ENCODE peak calls at places on chromosomes 7 and 10, in seven cellular contexts. X is lower leg skin, G is heart left ventricle, C is tibial nerve, J is ovary, L is fibroblast of the aortic adventitia, V is endodermal cell. B is an unnamed sample.

GRCh38 chr7:118080947-118081346 is 103.0 kb upstream of the LSM8 start:
- DNase-seq in C (no peak), X (peak), J (no peak), L (peak), G (no peak), V (peak), B (peak)

GRCh38 chr7:124662937-124663336 is 102.7 kb downstream of the GPR37 start:
- DNase-seq in C (no peak), V (no peak), L (no peak), G (no peak), J (no peak), X (no peak), B (no peak)

GRCh38 chr7:134320201-134320600 is 3.5 kb upstream of the SLC35B4 start:
- DNase-seq in L (no peak), J (no peak), C (no peak), G (no peak), V (no peak), X (no peak), B (no peak)

GRCh38 chr7:125430013-125430412 is 500.4 kb upstream of the POT1 start:
- DNase-seq in V (peak), G (no peak), C (no peak), X (no peak), L (no peak), J (no peak), B (no peak)

GRCh38 chr7:17962652-17963051 is 22.4 kb upstream of the SNX13 start:
- DNase-seq in L (no peak), G (no peak), X (no peak), C (no peak), V (no peak), J (no peak), B (no peak)

GRCh38 chr10:52232561-52233350 is 81.3 kb upstream of the DKK1 start:
- DNase-seq in X (no peak), J (no peak), L (no peak), G (no peak), C (no peak), V (no peak), B (no peak)

GRCh38 chr7:27051451-27051850 is 44.3 kb downstream of the HOXA1 start:
- DNase-seq in C (no peak), X (no peak), J (no peak), L (peak), V (no peak), G (no peak), B (peak)

GRCh38 chr7:19405546-19405945 is 260.3 kb upstream of the FERD3L start:
- DNase-seq in G (no peak), X (no peak), V (no peak), C (no peak), J (no peak), L (peak), B (peak)

GRCh38 chr10:52820316-52820715 is 47.7 kb upstream of the MBL2 start:
- DNase-seq in V (no peak), X (no peak), G (no peak), J (no peak), C (no peak), L (no peak), B (no peak)

GRCh38 chr7:134515569-134516468 is 11.5 kb upstream of the AKR1B10 start:
- DNase-seq in G (no peak), V (no peak), C (no peak), L (peak), J (no peak), X (no peak), B (peak)

GRCh38 chr10:20970708-20971107 is 73.6 kb upstream of the NEBL start:
- DNase-seq in C (no peak), J (no peak), G (no peak), L (no peak), V (no peak), X (no peak), B (no peak)

GRCh38 chr10:61100882-61101281 is 156.9 kb upstream of the RHOBTB1 start:
- DNase-seq in C (no peak), V (no peak), J (no peak), G (no peak), L (no peak), X (no peak), B (no peak)

GRCh38 chr7:36794689-36795088 is 70.4 kb upstream of the AOAH start:
- DNase-seq in L (no peak), X (no peak), G (no peak), V (peak), C (no peak), J (no peak), B (no peak)

GRCh38 chr7:42763137-42763551 is 148.7 kb downstream of the C7orf25 start:
- DNase-seq in J (no peak), L (no peak), G (no peak), V (no peak), X (no peak), C (no peak), B (no peak)

GRCh38 chr10:109480836-109481235 is 442.5 kb downstream of the XPNPEP1 start:
- DNase-seq in L (peak), C (no peak), J (no peak), G (no peak), X (no peak), V (no peak), B (no peak)

GRCh38 chr7:149490083-149490482 is 7.5 kb downstream of the ZNF746 start:
- DNase-seq in X (no peak), C (no peak), G (no peak), L (no peak), J (no peak), V (no peak), B (no peak)

GRCh38 chr10:30371954-30372353 is 22.9 kb upstream of the MTPAP start:
- DNase-seq in L (no peak), J (no peak), X (no peak), G (no peak), C (no peak), V (no peak), B (no peak)

GRCh38 chr7:131188367-131189339 is 139.0 kb upstream of the MKLN1 start:
- DNase-seq in G (no peak), J (no peak), L (peak), V (peak), X (peak), C (no peak), B (peak)

GRCh38 chr7:98209166-98209920 is 1.9 kb upstream of the BHLHA15 start:
- DNase-seq in V (no peak), C (peak), L (no peak), J (no peak), G (no peak), X (no peak), B (no peak)

GRCh38 chr7:140062118-140062527 is 628 bp downstream of the PARP12 start:
- DNase-seq in X (no peak), G (peak), L (no peak), J (peak), C (no peak), V (peak), B (no peak)

GRCh38 chr7:129535896-129536295 is 33.6 kb downstream of the SMKR1 start:
- DNase-seq in L (no peak), X (no peak), G (no peak), C (no peak), V (no peak), J (no peak), B (no peak)

GRCh38 chr7:67962863-67963262 is 966.2 kb downstream of the TYW1 start:
- DNase-seq in X (no peak), C (no peak), L (no peak), J (no peak), V (no peak), G (no peak), B (no peak)

GRCh38 chr7:130912086-130912909 is 178.3 kb upstream of the KLF14 start:
- DNase-seq in J (no peak), G (no peak), C (no peak), V (no peak), X (no peak), L (peak), B (peak)

GRCh38 chr10:73593110-73593509 is 2.0 kb upstream of the USP54 start:
- DNase-seq in X (no peak), V (no peak), C (no peak), G (no peak), L (no peak), J (no peak), B (no peak)

GRCh38 chr7:150406565-150407421 is 27.7 kb downstream of the ZNF775 start:
- DNase-seq in V (no peak), X (no peak), C (no peak), L (peak), G (peak), J (peak), B (no peak)

GRCh38 chr7:36058020-36058592 is 94.9 kb upstream of the EEPD1 start:
- DNase-seq in C (no peak), G (no peak), X (no peak), L (no peak), J (no peak), V (peak), B (no peak)

GRCh38 chr10:3911241-3911640 is 126.2 kb upstream of the KLF6 start:
- DNase-seq in V (no peak), X (no peak), J (no peak), G (no peak), C (no peak), L (no peak), B (no peak)
- H3K4me3 ChIP-seq in V (no peak), X (no peak), J (no peak), G (no peak), C (no peak), L (no peak), B (no peak)

GRCh38 chr10:118955531-118956252 is 73.8 kb upstream of the NANOS1 start:
- DNase-seq in G (no peak), C (no peak), J (no peak), L (peak), X (no peak), V (peak), B (no peak)
- TF ChIP-seq CTCF in G (no peak), C (no peak), J (no peak), L (peak), X (no peak), V (peak), B (no peak)

DNA sequence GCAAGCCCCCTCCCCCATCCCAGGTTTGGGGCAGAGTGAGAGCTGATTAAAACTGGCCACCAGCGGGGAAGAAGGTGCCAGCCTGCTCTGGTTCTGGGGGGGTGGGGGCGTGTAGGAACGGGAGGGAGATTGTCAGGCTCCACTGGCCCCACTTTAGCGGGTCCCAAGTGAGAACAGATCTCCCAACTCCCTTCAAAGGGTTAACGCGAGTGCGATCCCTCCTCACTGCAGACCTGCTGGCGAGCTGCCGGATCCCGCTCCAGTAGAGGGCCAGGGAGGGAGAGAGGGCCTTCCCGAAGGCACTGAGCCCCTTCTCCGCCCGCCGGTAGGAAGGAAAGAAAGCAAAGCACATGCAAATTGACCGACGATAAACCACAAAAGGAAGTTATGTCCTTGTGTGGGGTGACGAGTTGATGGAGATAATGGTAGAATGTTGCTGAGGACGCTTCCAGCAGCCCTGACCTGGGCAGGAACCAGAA is 1.3 kb downstream of the NRG3 start:
- DNase-seq in C (no peak), L (no peak), J (no peak), G (no peak), X (no peak), V (peak), B (no peak)
- H3K4me3 ChIP-seq in C (no peak), L (no peak), J (no peak), G (peak), X (no peak), V (peak), B (no peak)

GRCh38 chr7:151490706-151491105 is 29.0 kb downstream of the RHEB start:
- DNase-seq in L (no peak), X (no peak), C (no peak), V (no peak), J (no peak), G (no peak), B (no peak)

GRCh38 chr7:151489498-151489897 is 30.2 kb downstream of the RHEB start:
- DNase-seq in V (no peak), C (no peak), G (no peak), J (no peak), L (no peak), X (no peak), B (no peak)

GRCh38 chr7:151493083-151493482 is 26.6 kb downstream of the RHEB start:
- DNase-seq in L (no peak), J (no peak), G (no peak), C (no peak), V (no peak), X (no peak), B (no peak)

GRCh38 chr7:151494569-151495284 is 25.0 kb downstream of the RHEB start:
- DNase-seq in C (no peak), L (no peak), J (no peak), G (no peak), X (no peak), V (no peak), B (no peak)

GRCh38 chr7:151491859-151492258 is 27.8 kb downstream of the RHEB start:
- DNase-seq in V (no peak), L (peak), X (no peak), C (no peak), J (no peak), G (no peak), B (peak)
- TF ChIP-seq CTCF in V (no peak), L (no peak), X (no peak), C (no peak), J (no peak), G (no peak), B (no peak)

GRCh38 chr10:118394557-118395194 is 52.6 kb upstream of the FAM204A start:
- DNase-seq in L (no peak), V (no peak), J (no peak), G (no peak), C (no peak), X (no peak), B (no peak)

GRCh38 chr10:118397391-118397790 is 55.3 kb upstream of the FAM204A start:
- DNase-seq in C (no peak), V (no peak), G (no peak), X (no peak), L (no peak), J (no peak), B (no peak)

GRCh38 chr10:118401708-118402107 is 59.6 kb upstream of the FAM204A start:
- DNase-seq in G (no peak), L (no peak), C (no peak), J (no peak), V (no peak), X (no peak), B (no peak)

GRCh38 chr10:118395919-118396318 is 53.8 kb upstream of the FAM204A start:
- DNase-seq in C (no peak), G (no peak), L (no peak), X (no peak), J (no peak), V (no peak), B (no peak)
- H3K4me3 ChIP-seq in C (no peak), G (no peak), L (no peak), X (no peak), J (no peak), V (no peak), B (no peak)

GRCh38 chr7:1569833-1570632 is at the start of gene PSMG3:
- DNase-seq in V (peak), L (peak), G (peak), C (peak), X (peak), J (peak), B (peak)

GRCh38 chr7:1567893-1568292 is 1.9 kb downstream of the PSMG3 start:
- DNase-seq in G (no peak), C (no peak), V (no peak), X (peak), J (no peak), L (peak), B (peak)

GRCh38 chr7:1571261-1571650 is 1.4 kb upstream of the PSMG3 start:
- DNase-seq in J (no peak), V (no peak), C (no peak), G (no peak), X (no peak), L (peak), B (peak)

GRCh38 chr7:1569016-1569415 is 816 bp downstream of the PSMG3 start:
- DNase-seq in G (no peak), C (no peak), V (no peak), L (peak), J (no peak), X (no peak), B (peak)

DNA sequence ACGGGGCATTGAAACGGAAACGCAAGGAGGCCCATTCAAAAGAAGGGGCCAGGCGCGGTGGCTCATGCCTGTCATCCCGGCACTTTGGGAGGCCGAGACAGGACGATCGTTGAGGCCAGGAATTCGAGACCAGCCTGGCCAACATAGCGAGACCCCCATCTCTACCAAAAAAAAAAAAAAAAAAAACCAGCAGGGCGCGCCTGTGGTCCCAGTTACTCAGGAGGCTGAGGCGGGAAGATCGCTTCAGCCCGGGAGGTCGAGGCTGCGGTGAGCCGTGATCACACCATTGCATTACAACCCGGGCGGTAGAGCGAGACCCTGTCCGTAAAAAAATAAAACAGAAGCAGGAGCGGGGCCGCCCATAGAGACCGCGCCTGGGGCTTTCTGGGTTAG is 396 bp downstream of the PSMG3 start:
- DNase-seq in C (no peak), J (no peak), V (no peak), X (no peak), L (no peak), G (no peak), B (no peak)
- TF ChIP-seq CTCF in C (no peak), J (no peak), V (no peak), X (no peak), L (no peak), G (no peak), B (no peak)

DNA sequence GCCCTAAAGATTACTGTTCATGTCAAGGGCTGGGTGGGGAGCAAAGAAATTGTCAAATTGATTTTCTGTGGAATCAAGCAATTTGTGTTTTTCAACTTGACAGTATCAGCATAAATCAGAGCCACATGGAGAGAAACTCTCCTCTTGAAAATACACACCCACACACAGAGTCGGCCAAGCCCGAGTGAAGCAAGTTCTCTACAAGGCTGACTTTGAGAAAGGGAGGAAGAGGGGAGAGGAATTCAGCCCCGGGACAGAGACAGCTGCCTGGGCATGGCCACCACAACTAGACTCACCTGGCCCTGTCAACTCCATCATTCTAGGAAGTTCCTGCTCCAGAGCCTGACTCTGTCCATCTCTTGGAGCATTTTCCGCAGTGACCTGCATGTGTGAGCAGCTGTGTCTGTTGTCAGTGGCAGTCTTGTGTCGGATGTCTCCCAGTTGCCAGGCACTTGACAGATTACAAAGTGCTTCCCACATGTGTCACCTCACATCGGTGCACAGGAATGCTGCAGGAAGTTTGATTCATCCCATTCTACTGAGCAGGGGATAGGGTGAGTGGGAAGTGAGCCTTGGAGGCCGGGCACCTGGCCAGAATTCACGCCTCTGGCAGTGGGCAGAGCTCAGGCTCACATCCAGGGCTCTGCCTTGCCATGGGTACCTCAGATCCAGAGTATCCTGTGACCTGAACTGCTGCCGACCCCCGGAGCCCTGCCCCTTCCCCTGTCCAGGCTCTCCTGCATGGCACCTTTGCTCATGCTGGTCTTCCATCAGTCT is 37.9 kb downstream of the ADAM12 start:
- DNase-seq in X (no peak), L (peak), V (no peak), J (no peak), C (no peak), G (no peak), B (peak)
- H3K4me3 ChIP-seq in X (no peak), L (no peak), V (no peak), J (no peak), C (no peak), G (no peak), B (no peak)

GRCh38 chr7:7641129-7641663 is 644 bp downstream of the UMAD1 start:
- DNase-seq in V (no peak), C (no peak), X (no peak), J (no peak), L (peak), G (no peak), B (peak)
- TF ChIP-seq CTCF in V (no peak), C (no peak), X (no peak), J (no peak), L (no peak), G (no peak), B (no peak)

DNA sequence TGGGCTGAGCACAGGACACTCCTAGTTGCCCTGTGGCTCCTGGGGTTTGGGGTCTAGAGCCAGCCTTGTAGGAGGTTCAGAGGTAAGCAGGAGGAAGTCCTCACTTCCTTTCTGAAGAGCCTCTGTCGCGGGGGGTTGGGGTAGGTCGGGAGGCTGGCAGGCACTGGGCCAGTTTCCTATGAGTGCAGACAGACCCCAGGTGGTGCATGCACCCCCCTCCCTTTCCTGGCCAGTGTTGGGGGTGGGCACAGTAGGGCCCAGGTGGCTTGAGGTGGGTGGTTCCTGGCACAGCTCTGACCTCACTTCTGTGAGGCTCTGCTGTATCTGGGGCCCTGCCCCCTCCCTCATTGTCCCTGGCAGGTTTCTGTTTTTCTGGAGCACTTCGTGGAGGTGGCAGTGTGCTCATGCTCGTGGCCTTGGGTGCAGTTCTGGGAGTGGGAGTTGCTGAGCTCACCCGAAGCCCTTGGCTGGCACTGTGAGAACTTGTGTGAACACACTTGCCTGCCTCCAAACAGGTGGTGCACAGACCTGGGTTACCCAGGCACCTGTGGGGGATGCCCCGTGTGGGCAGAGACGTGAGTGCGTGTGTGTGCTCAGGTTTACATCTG is 1.8 kb downstream of the PALD1 start:
- DNase-seq in X (no peak), C (no peak), J (no peak), G (no peak), L (no peak), V (no peak), B (no peak)
- H3K4me3 ChIP-seq in X (no peak), C (no peak), J (no peak), G (peak), L (no peak), V (peak), B (no peak)

B was measured in fibroblast of mammary gland.